ENCODE peak calls at places on chromosomes 12 and 14, in five cellular contexts. P is aorta, X is PC-3, G is lung, Q is psoas muscle. C is an unnamed sample. For H3K27me3 and H3K4me1, the result is how much of the 10 kb centered on the place peaks cover.

GRCh38 chr14:71242237-71242748 is 335.0 kb downstream of the PCNX1 start:
- DNase-seq in X (no peak), G (no peak), Q (no peak), P (peak), C (no peak)

GRCh38 chr14:100528962-100529560 is 58.2 kb downstream of the BEGAIN start:
- DNase-seq in P (peak), X (no peak), G (no peak), Q (no peak), C (no peak)

GRCh38 chr14:72855913-72856312 is 38.0 kb downstream of the DPF3 start:
- DNase-seq in X (peak), Q (no peak), G (no peak), P (no peak), C (no peak)

GRCh38 chr12:89832336-89832735 is 123.7 kb upstream of the ATP2B1 start:
- DNase-seq in G (no peak), P (no peak), X (no peak), Q (no peak), C (no peak)

GRCh38 chr12:108425238-108425795 is 86.2 kb upstream of the CMKLR1 start:
- DNase-seq in G (no peak), P (no peak), Q (no peak), X (no peak), C (no peak)

GRCh38 chr14:105430535-105430934 is 10.9 kb downstream of the MTA1 start:
- DNase-seq in G (peak), Q (peak), P (no peak), X (peak), C (no peak)

GRCh38 chr12:11896530-11896929 is 174.2 kb upstream of the BCL2L14 start:
- DNase-seq in G (no peak), X (no peak), P (no peak), Q (no peak), C (no peak)

GRCh38 chr14:101476931-101477553 is 84.3 kb upstream of the DIO3 start:
- DNase-seq in Q (no peak), G (peak), P (peak), X (peak), C (peak)

GRCh38 chr12:110256780-110257431 is 24.1 kb upstream of the ATP2A2 start:
- DNase-seq in X (no peak), Q (peak), P (no peak), G (peak), C (no peak)

GRCh38 chr12:50196537-50196936 is 29.4 kb upstream of the CERS5 start:
- DNase-seq in Q (no peak), P (no peak), X (peak), G (no peak), C (no peak)

GRCh38 chr12:130280226-130280625 is 57.5 kb upstream of the PIWIL1 start:
- DNase-seq in X (no peak), G (no peak), Q (no peak), P (no peak), C (no peak)

GRCh38 chr12:8081921-8082577 is at the start of gene NECAP1:
- DNase-seq in X (peak), P (peak), G (peak), Q (peak), C (peak)

GRCh38 chr14:100586153-100586519 is 1.1 kb downstream of the BEGAIN start:
- DNase-seq in Q (peak), P (no peak), X (no peak), G (no peak), C (no peak)

GRCh38 chr12:6327591-6328041 is 14.3 kb downstream of the TNFRSF1A start:
- DNase-seq in X (no peak), Q (no peak), G (no peak), P (no peak), C (no peak)

GRCh38 chr12:115572440-115572839 is 705.1 kb downstream of the MED13L start:
- DNase-seq in P (no peak), G (no peak), Q (no peak), X (no peak), C (no peak)

GRCh38 chr12:53044052-53044581 is 5.7 kb upstream of the TNS2 start:
- DNase-seq in Q (no peak), X (no peak), P (peak), G (no peak), C (peak)

GRCh38 chr14:92248638-92249037 is 74.3 kb upstream of the SLC24A4 start:
- DNase-seq in P (no peak), X (no peak), G (no peak), Q (no peak), C (no peak)

DNA sequence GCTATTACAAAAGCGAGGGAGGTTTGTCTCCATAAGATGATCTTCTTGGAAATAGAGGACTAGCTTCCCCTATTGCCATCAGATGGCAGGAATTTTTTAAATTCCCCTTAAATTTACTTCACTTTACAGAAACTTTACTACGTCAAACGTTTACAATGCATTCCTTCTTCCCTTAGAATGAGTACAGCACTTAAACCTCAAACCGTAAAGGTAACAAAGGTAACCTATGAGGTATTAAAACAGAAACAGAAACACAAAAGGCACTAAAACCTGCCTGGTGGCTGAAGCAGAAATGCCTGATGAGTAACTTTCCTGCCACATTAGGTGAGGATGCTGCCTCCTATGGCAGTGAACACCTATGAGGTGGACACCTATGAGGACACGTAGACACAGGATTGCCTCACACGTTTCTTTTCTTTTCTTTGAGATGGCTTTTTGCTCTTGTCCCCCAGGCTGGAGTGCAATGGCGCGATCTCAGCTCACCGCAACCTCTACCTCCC is 25.0 kb downstream of the DIO2 start:
- DNase-seq in Q (no peak), X (no peak), G (no peak), P (no peak), C (no peak)
- H3K27me3 ChIP-seq in Q (under half), X (under half), G (under half), P (under half), C (under half)

GRCh38 chr12:51496907-51497306 is 72.3 kb downstream of the SLC4A8 start:
- DNase-seq in Q (no peak), P (no peak), X (no peak), G (no peak), C (no peak)
- H3K4me3 ChIP-seq in Q (no peak), P (no peak), X (no peak), G (no peak), C (no peak)

GRCh38 chr14:55448146-55448614 is 7.8 kb upstream of the TBPL2 start:
- DNase-seq in G (no peak), P (peak), Q (no peak), X (peak), C (no peak)
- H3K4me1 ChIP-seq in G (under half), P (under half), Q (under half), X (half or more), C (under half)

GRCh38 chr12:22034709-22035506 is 11.1 kb upstream of the CMAS start:
- DNase-seq in G (no peak), X (no peak), P (no peak), Q (no peak), C (no peak)

GRCh38 chr12:22029491-22029890 is 16.5 kb upstream of the CMAS start:
- DNase-seq in P (no peak), X (no peak), Q (no peak), G (no peak), C (no peak)

GRCh38 chr12:22032732-22033131 is 13.3 kb upstream of the CMAS start:
- DNase-seq in P (no peak), Q (no peak), X (no peak), G (no peak), C (no peak)

DNA sequence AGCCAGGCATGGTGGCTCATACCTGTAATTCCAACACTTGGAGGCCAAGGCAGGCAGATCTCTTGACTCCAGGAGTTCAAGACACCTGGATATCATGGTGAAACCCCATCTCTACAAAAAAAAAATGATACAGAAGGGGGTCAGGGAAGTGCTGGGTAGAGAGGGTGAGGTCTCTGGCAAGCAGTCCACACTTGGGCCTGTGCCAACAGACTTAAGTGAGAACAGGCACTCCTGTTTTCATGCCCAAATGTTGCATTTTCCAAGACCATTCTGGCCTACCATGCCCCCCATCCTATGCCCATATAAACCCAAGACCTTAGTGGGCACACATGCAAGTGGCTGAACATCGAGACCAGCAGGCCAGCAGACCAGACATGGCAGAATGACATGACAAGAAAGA is 16.0 kb upstream of the CMAS start:
- DNase-seq in X (no peak), G (no peak), Q (no peak), P (no peak), C (no peak)
- H3K27me3 ChIP-seq in X (under half), G (under half), Q (under half), P (under half), C (under half)

GRCh38 chr12:91577586-91578539 is 395.2 kb upstream of the DCN start:
- DNase-seq in G (no peak), Q (no peak), P (no peak), X (peak), C (no peak)
- H3K4me3 ChIP-seq in G (no peak), Q (peak), P (no peak), X (peak), C (no peak)

DNA sequence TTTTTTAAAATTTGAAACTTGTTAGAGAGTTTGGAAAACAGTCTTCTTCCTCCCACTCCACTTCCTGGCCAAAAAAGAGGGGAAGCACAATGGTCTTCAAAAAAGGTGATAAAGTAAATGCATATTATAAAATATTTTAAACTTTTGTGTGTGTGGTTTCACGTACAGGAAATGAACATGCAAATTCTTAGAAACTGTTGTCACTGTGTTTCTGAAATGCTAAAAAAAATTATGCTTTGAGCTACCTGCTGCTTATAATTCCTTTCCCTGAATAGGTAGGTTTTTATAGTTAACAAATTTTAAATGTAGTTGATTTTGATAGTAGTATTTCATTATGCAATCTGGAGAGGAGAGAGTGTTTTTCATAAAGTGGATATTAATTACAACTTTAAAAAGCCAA is 3.0 kb downstream of the FGFR1OP2 start:
- DNase-seq in X (no peak), P (no peak), G (no peak), Q (no peak), C (no peak)
- H3K4me1 ChIP-seq in X (under half), P (under half), G (under half), Q (under half), C (under half)

C was measured in pancreas.